ENCODE peak calls at places on chromosomes 11 and 22, in six cellular contexts. One of them, this sample, is unnamed.

GRCh38 chr11:43573233-43573632 is 107.3 kb upstream of the HSD17B12 start:
- DNase-seq in natural killer cell treated with Interleukin-12 subunit alpha and Interleukin-12 subunit beta and Interleukin-15 and Interleukin-18, amount 100 ng/mL, for 72 hours: no peak
- DNase-seq in iPS DF 6.9: no peak
- DNase-seq in NCI-H1105: peak; percentile 14
- DNase-seq in esophagus squamous epithelium: no peak
- DNase-seq in NCI-H2081: peak; percentile 18
- DNase-seq in this sample: peak; percentile 64

GRCh38 chr11:128553662-128554392 is 33.5 kb downstream of the ETS1 start:
- DNase-seq in NCI-H1105: no peak
- DNase-seq in NCI-H2081: no peak
- DNase-seq in esophagus squamous epithelium: no peak
- DNase-seq in natural killer cell treated with Interleukin-12 subunit alpha and Interleukin-12 subunit beta and Interleukin-15 and Interleukin-18, amount 100 ng/mL, for 72 hours: no peak
- DNase-seq in iPS DF 6.9: no peak
- DNase-seq in this sample: no peak

GRCh38 chr22:47098121-47098520 is 335.7 kb downstream of the TBC1D22A start:
- DNase-seq in iPS DF 6.9: no peak
- DNase-seq in NCI-H2081: no peak
- DNase-seq in esophagus squamous epithelium: no peak
- DNase-seq in NCI-H1105: no peak
- DNase-seq in natural killer cell treated with Interleukin-12 subunit alpha and Interleukin-12 subunit beta and Interleukin-15 and Interleukin-18, amount 100 ng/mL, for 72 hours: no peak
- DNase-seq in this sample: no peak

GRCh38 chr11:131579932-131580387 is 209.5 kb downstream of the NTM start:
- DNase-seq in natural killer cell treated with Interleukin-12 subunit alpha and Interleukin-12 subunit beta and Interleukin-15 and Interleukin-18, amount 100 ng/mL, for 72 hours: no peak
- DNase-seq in NCI-H2081: peak; percentile 3
- DNase-seq in NCI-H1105: peak; percentile 33
- DNase-seq in iPS DF 6.9: no peak
- DNase-seq in esophagus squamous epithelium: no peak
- DNase-seq in this sample: peak; percentile 77

GRCh38 chr11:5983443-5983842 is 3.3 kb downstream of the OR52L1 start:
- DNase-seq in NCI-H1105: no peak
- DNase-seq in esophagus squamous epithelium: no peak
- DNase-seq in NCI-H2081: no peak
- DNase-seq in natural killer cell treated with Interleukin-12 subunit alpha and Interleukin-12 subunit beta and Interleukin-15 and Interleukin-18, amount 100 ng/mL, for 72 hours: no peak
- DNase-seq in iPS DF 6.9: no peak
- DNase-seq in this sample: no peak

GRCh38 chr11:5196731-5197130 is 3.8 kb downstream of the OR51V1 start:
- DNase-seq in NCI-H2081: no peak
- DNase-seq in natural killer cell treated with Interleukin-12 subunit alpha and Interleukin-12 subunit beta and Interleukin-15 and Interleukin-18, amount 100 ng/mL, for 72 hours: no peak
- DNase-seq in iPS DF 6.9: no peak
- DNase-seq in esophagus squamous epithelium: no peak
- DNase-seq in NCI-H1105: no peak
- DNase-seq in this sample: no peak

GRCh38 chr11:31810779-31811647 is at the start of gene PAX6:
- DNase-seq in iPS DF 6.9: no peak
- DNase-seq in NCI-H2081: peak; percentile 95
- DNase-seq in NCI-H1105: peak; percentile 82
- DNase-seq in natural killer cell treated with Interleukin-12 subunit alpha and Interleukin-12 subunit beta and Interleukin-15 and Interleukin-18, amount 100 ng/mL, for 72 hours: no peak
- DNase-seq in esophagus squamous epithelium: no peak
- DNase-seq in this sample: peak; percentile 87

GRCh38 chr11:101458161-101458560 is 125.6 kb downstream of the TRPC6 start:
- DNase-seq in esophagus squamous epithelium: no peak
- DNase-seq in NCI-H1105: no peak
- DNase-seq in iPS DF 6.9: no peak
- DNase-seq in natural killer cell treated with Interleukin-12 subunit alpha and Interleukin-12 subunit beta and Interleukin-15 and Interleukin-18, amount 100 ng/mL, for 72 hours: no peak
- DNase-seq in NCI-H2081: no peak
- DNase-seq in this sample: no peak

GRCh38 chr11:69229521-69229920 is 64.4 kb upstream of the MYEOV start:
- DNase-seq in natural killer cell treated with Interleukin-12 subunit alpha and Interleukin-12 subunit beta and Interleukin-15 and Interleukin-18, amount 100 ng/mL, for 72 hours: no peak
- DNase-seq in esophagus squamous epithelium: no peak
- DNase-seq in NCI-H2081: no peak
- DNase-seq in NCI-H1105: no peak
- DNase-seq in iPS DF 6.9: no peak
- DNase-seq in this sample: no peak

GRCh38 chr11:26276798-26277424 is 55.0 kb upstream of the ANO3 start:
- DNase-seq in natural killer cell treated with Interleukin-12 subunit alpha and Interleukin-12 subunit beta and Interleukin-15 and Interleukin-18, amount 100 ng/mL, for 72 hours: peak; percentile 62
- DNase-seq in NCI-H2081: peak; percentile 43
- DNase-seq in iPS DF 6.9: peak; percentile 58
- DNase-seq in NCI-H1105: peak; percentile 22
- DNase-seq in esophagus squamous epithelium: no peak
- DNase-seq in this sample: peak; percentile 75

GRCh38 chr11:86245369-86246292 is 1.1 kb downstream of the EED start:
- DNase-seq in natural killer cell treated with Interleukin-12 subunit alpha and Interleukin-12 subunit beta and Interleukin-15 and Interleukin-18, amount 100 ng/mL, for 72 hours: no peak
- DNase-seq in esophagus squamous epithelium: no peak
- DNase-seq in NCI-H2081: peak; percentile 38
- DNase-seq in NCI-H1105: no peak
- DNase-seq in iPS DF 6.9: no peak
- DNase-seq in this sample: peak; percentile 30

GRCh38 chr11:75233688-75234295 is 6.8 kb upstream of the TPBGL start:
- DNase-seq in esophagus squamous epithelium: no peak
- DNase-seq in NCI-H1105: no peak
- DNase-seq in NCI-H2081: no peak
- DNase-seq in iPS DF 6.9: no peak
- DNase-seq in natural killer cell treated with Interleukin-12 subunit alpha and Interleukin-12 subunit beta and Interleukin-15 and Interleukin-18, amount 100 ng/mL, for 72 hours: no peak
- DNase-seq in this sample: no peak

GRCh38 chr11:13376402-13376801 is 86.6 kb downstream of the BTBD10 start:
- DNase-seq in iPS DF 6.9: no peak
- DNase-seq in NCI-H1105: no peak
- DNase-seq in esophagus squamous epithelium: no peak
- DNase-seq in natural killer cell treated with Interleukin-12 subunit alpha and Interleukin-12 subunit beta and Interleukin-15 and Interleukin-18, amount 100 ng/mL, for 72 hours: no peak
- DNase-seq in NCI-H2081: no peak
- DNase-seq in this sample: no peak

GRCh38 chr11:30432177-30432576 is 109.3 kb downstream of the ARL14EP start:
- DNase-seq in esophagus squamous epithelium: no peak
- DNase-seq in iPS DF 6.9: no peak
- DNase-seq in natural killer cell treated with Interleukin-12 subunit alpha and Interleukin-12 subunit beta and Interleukin-15 and Interleukin-18, amount 100 ng/mL, for 72 hours: no peak
- DNase-seq in NCI-H2081: no peak
- DNase-seq in NCI-H1105: no peak
- DNase-seq in this sample: no peak

GRCh38 chr11:61103851-61104423 is 1.6 kb downstream of the CD5 start:
- DNase-seq in esophagus squamous epithelium: no peak
- DNase-seq in iPS DF 6.9: no peak
- DNase-seq in NCI-H1105: no peak
- DNase-seq in NCI-H2081: no peak
- DNase-seq in natural killer cell treated with Interleukin-12 subunit alpha and Interleukin-12 subunit beta and Interleukin-15 and Interleukin-18, amount 100 ng/mL, for 72 hours: no peak
- DNase-seq in this sample: no peak

GRCh38 chr11:102633385-102634026 is 8.4 kb upstream of the MMP20 start:
- DNase-seq in iPS DF 6.9: no peak
- DNase-seq in NCI-H1105: no peak
- DNase-seq in NCI-H2081: no peak
- DNase-seq in natural killer cell treated with Interleukin-12 subunit alpha and Interleukin-12 subunit beta and Interleukin-15 and Interleukin-18, amount 100 ng/mL, for 72 hours: no peak
- DNase-seq in esophagus squamous epithelium: no peak
- DNase-seq in this sample: no peak

GRCh38 chr22:24836282-24836681 is 30.3 kb downstream of the SGSM1 start:
- DNase-seq in esophagus squamous epithelium: no peak
- DNase-seq in iPS DF 6.9: no peak
- DNase-seq in NCI-H1105: no peak
- DNase-seq in natural killer cell treated with Interleukin-12 subunit alpha and Interleukin-12 subunit beta and Interleukin-15 and Interleukin-18, amount 100 ng/mL, for 72 hours: no peak
- DNase-seq in NCI-H2081: no peak
- DNase-seq in this sample: no peak

GRCh38 chr11:57460756-57461749 is 725 bp downstream of the RTN4RL2 start:
- DNase-seq in iPS DF 6.9: no peak
- DNase-seq in NCI-H2081: no peak
- DNase-seq in NCI-H1105: peak; percentile 40
- DNase-seq in esophagus squamous epithelium: no peak
- DNase-seq in natural killer cell treated with Interleukin-12 subunit alpha and Interleukin-12 subunit beta and Interleukin-15 and Interleukin-18, amount 100 ng/mL, for 72 hours: no peak
- DNase-seq in this sample: peak; percentile 33

GRCh38 chr11:8649361-8649760 is 33.1 kb downstream of the TRIM66 start:
- DNase-seq in iPS DF 6.9: no peak
- DNase-seq in NCI-H1105: no peak
- DNase-seq in natural killer cell treated with Interleukin-12 subunit alpha and Interleukin-12 subunit beta and Interleukin-15 and Interleukin-18, amount 100 ng/mL, for 72 hours: no peak
- DNase-seq in esophagus squamous epithelium: no peak
- DNase-seq in NCI-H2081: no peak
- DNase-seq in this sample: no peak

GRCh38 chr11:1534682-1535081 is 37.4 kb downstream of the DUSP8 start:
- DNase-seq in esophagus squamous epithelium: no peak
- DNase-seq in NCI-H1105: no peak
- DNase-seq in iPS DF 6.9: no peak
- DNase-seq in NCI-H2081: no peak
- DNase-seq in natural killer cell treated with Interleukin-12 subunit alpha and Interleukin-12 subunit beta and Interleukin-15 and Interleukin-18, amount 100 ng/mL, for 72 hours: no peak
- DNase-seq in this sample: peak; percentile 14

GRCh38 chr11:111586305-111586915 is 15.8 kb upstream of the SIK2 start:
- DNase-seq in NCI-H2081: peak; percentile 60
- DNase-seq in iPS DF 6.9: no peak
- DNase-seq in natural killer cell treated with Interleukin-12 subunit alpha and Interleukin-12 subunit beta and Interleukin-15 and Interleukin-18, amount 100 ng/mL, for 72 hours: no peak
- DNase-seq in NCI-H1105: peak; percentile 51
- DNase-seq in esophagus squamous epithelium: no peak
- DNase-seq in this sample: no peak

GRCh38 chr22:22721681-22722309 is 77.4 kb downstream of the GGTLC2 start:
- DNase-seq in iPS DF 6.9: no peak
- DNase-seq in natural killer cell treated with Interleukin-12 subunit alpha and Interleukin-12 subunit beta and Interleukin-15 and Interleukin-18, amount 100 ng/mL, for 72 hours: peak; percentile 89
- DNase-seq in NCI-H2081: no peak
- DNase-seq in esophagus squamous epithelium: no peak
- DNase-seq in NCI-H1105: no peak
- DNase-seq in this sample: no peak

GRCh38 chr22:46079093-46079860 is 71.0 kb upstream of the PPARA start:
- DNase-seq in NCI-H2081: no peak
- DNase-seq in NCI-H1105: no peak
- DNase-seq in iPS DF 6.9: no peak
- DNase-seq in natural killer cell treated with Interleukin-12 subunit alpha and Interleukin-12 subunit beta and Interleukin-15 and Interleukin-18, amount 100 ng/mL, for 72 hours: peak; percentile 60
- DNase-seq in esophagus squamous epithelium: no peak
- DNase-seq in this sample: peak; percentile 11

GRCh38 chr11:69667619-69668604 is 7.2 kb downstream of the LTO1 start:
- DNase-seq in iPS DF 6.9: no peak
- DNase-seq in esophagus squamous epithelium: no peak
- DNase-seq in NCI-H1105: no peak
- DNase-seq in NCI-H2081: peak; percentile 50
- DNase-seq in natural killer cell treated with Interleukin-12 subunit alpha and Interleukin-12 subunit beta and Interleukin-15 and Interleukin-18, amount 100 ng/mL, for 72 hours: no peak
- DNase-seq in this sample: no peak

GRCh38 chr11:69770525-69770924 is 4.6 kb downstream of the FGF4 start:
- DNase-seq in NCI-H1105: no peak
- DNase-seq in iPS DF 6.9: no peak
- DNase-seq in natural killer cell treated with Interleukin-12 subunit alpha and Interleukin-12 subunit beta and Interleukin-15 and Interleukin-18, amount 100 ng/mL, for 72 hours: no peak
- DNase-seq in esophagus squamous epithelium: no peak
- DNase-seq in NCI-H2081: no peak
- DNase-seq in this sample: no peak

GRCh38 chr11:103624708-103625623 is 411.5 kb upstream of the DDI1 start:
- DNase-seq in natural killer cell treated with Interleukin-12 subunit alpha and Interleukin-12 subunit beta and Interleukin-15 and Interleukin-18, amount 100 ng/mL, for 72 hours: no peak
- DNase-seq in NCI-H1105: no peak
- DNase-seq in esophagus squamous epithelium: no peak
- DNase-seq in NCI-H2081: no peak
- DNase-seq in iPS DF 6.9: no peak
- DNase-seq in this sample: no peak

GRCh38 chr22:37428649-37429586 is 1.6 kb upstream of the ELFN2 start:
- DNase-seq in NCI-H2081: no peak
- DNase-seq in esophagus squamous epithelium: no peak
- DNase-seq in iPS DF 6.9: no peak
- DNase-seq in NCI-H1105: no peak
- DNase-seq in natural killer cell treated with Interleukin-12 subunit alpha and Interleukin-12 subunit beta and Interleukin-15 and Interleukin-18, amount 100 ng/mL, for 72 hours: peak; percentile 70
- DNase-seq in this sample: peak; percentile 77

GRCh38 chr11:64592656-64593055 is 1.6 kb downstream of the SLC22A12 start:
- DNase-seq in iPS DF 6.9: no peak
- DNase-seq in esophagus squamous epithelium: no peak
- DNase-seq in NCI-H1105: no peak
- DNase-seq in natural killer cell treated with Interleukin-12 subunit alpha and Interleukin-12 subunit beta and Interleukin-15 and Interleukin-18, amount 100 ng/mL, for 72 hours: no peak
- DNase-seq in NCI-H2081: no peak
- DNase-seq in this sample: no peak